ENCODE peak calls at places on chromosomes 1 and 21, in four cellular contexts. One of them, this sample, is unnamed.

GRCh38 chr1:20640183-20640597 is 6.9 kb downstream of the PINK1 start:
- DNase-seq in IMR-90: peak; percentile 54
- DNase-seq in mesendoderm: peak; percentile 67
- DNase-seq in H1: no peak
- DNase-seq in this sample: peak; percentile 54

GRCh38 chr1:111483166-111483565 is 9.4 kb downstream of the C1orf162 start:
- DNase-seq in IMR-90: peak; percentile 43
- DNase-seq in mesendoderm: no peak
- DNase-seq in H1: no peak
- DNase-seq in this sample: no peak

GRCh38 chr1:57848406-57848805 is 424.5 kb upstream of the DAB1 start:
- DNase-seq in IMR-90: no peak
- DNase-seq in mesendoderm: no peak
- DNase-seq in H1: no peak
- DNase-seq in this sample: no peak

GRCh38 chr1:228794810-228795209 is 59.5 kb downstream of the RHOU start:
- DNase-seq in IMR-90: no peak
- DNase-seq in mesendoderm: no peak
- DNase-seq in H1: no peak
- DNase-seq in this sample: no peak

GRCh38 chr1:12472798-12473551 is 145.0 kb downstream of the DHRS3 start:
- DNase-seq in IMR-90: no peak
- DNase-seq in mesendoderm: no peak
- DNase-seq in H1: no peak
- DNase-seq in this sample: no peak

GRCh38 chr1:57345916-57346315 is 77.9 kb downstream of the DAB1 start:
- DNase-seq in IMR-90: no peak
- DNase-seq in mesendoderm: no peak
- DNase-seq in H1: no peak
- DNase-seq in this sample: no peak

GRCh38 chr1:85200367-85200869 is 398 bp downstream of the SYDE2 start:
- DNase-seq in IMR-90: no peak
- DNase-seq in mesendoderm: peak; percentile 74
- DNase-seq in H1: no peak
- DNase-seq in this sample: peak; percentile 50

GRCh38 chr1:220432408-220432807 is 95.5 kb upstream of the MARK1 start:
- DNase-seq in IMR-90: no peak
- DNase-seq in mesendoderm: no peak
- DNase-seq in H1: no peak
- DNase-seq in this sample: no peak

GRCh38 chr1:113543110-113543509 is 152.8 kb downstream of the MAGI3 start:
- DNase-seq in IMR-90: no peak
- DNase-seq in mesendoderm: no peak
- DNase-seq in H1: no peak
- DNase-seq in this sample: no peak
- H3K56ac ChIP-seq in IMR-90: no peak overlapping the region
- H3K56ac ChIP-seq in mesendoderm: no peak overlapping the region
- H3K56ac ChIP-seq in H1: no peak overlapping the region
- H3K56ac ChIP-seq in this sample: no peak overlapping the region

DNA sequence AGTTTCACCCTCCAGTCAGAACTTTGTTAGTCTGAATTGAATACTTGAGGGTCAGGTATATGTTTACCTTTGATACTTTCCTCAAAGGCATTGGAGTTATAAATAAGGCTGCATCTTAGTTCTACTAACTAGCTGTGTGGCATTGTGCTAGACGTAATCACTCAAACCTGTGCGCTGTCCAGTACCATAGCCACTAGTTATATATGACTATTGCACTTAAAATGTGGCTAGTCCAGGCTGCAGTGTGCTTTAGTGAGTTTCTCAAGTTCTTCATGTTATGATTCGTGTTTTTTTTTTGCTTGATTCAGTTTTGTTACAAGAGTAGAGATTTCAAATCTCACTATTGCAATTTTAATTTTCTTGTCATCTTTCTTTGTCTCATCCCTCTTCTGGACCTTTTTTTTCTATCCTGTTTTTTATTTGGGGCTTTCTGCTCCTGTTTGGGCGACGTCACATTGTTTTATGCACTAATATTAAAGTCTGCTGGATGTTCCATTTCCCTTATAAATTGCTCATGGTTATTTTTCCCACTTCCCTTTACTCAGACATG is 5.7 kb downstream of the MAN1A2 start:
- DNase-seq in IMR-90: peak; percentile 34
- DNase-seq in mesendoderm: no peak
- DNase-seq in H1: no peak
- DNase-seq in this sample: no peak
- H3K56ac ChIP-seq in IMR-90: no peak overlapping the region
- H3K56ac ChIP-seq in mesendoderm: no peak overlapping the region
- H3K56ac ChIP-seq in H1: no peak overlapping the region
- H3K56ac ChIP-seq in this sample: no peak overlapping the region

GRCh38 chr1:241733899-241734298 is 81.8 kb downstream of the WDR64 start:
- DNase-seq in IMR-90: no peak
- DNase-seq in mesendoderm: peak; percentile 48
- DNase-seq in H1: no peak
- DNase-seq in this sample: no peak
- H3K56ac ChIP-seq in IMR-90: no peak overlapping the region
- H3K56ac ChIP-seq in mesendoderm: no peak overlapping the region
- H3K56ac ChIP-seq in H1: no peak overlapping the region
- H3K56ac ChIP-seq in this sample: no peak overlapping the region

GRCh38 chr21:45357436-45358260 is 47.3 kb upstream of the COL18A1 start:
- DNase-seq in IMR-90: no peak
- DNase-seq in mesendoderm: no peak
- DNase-seq in H1: no peak
- DNase-seq in this sample: no peak

GRCh38 chr21:45358261-45358670 is 46.7 kb upstream of the COL18A1 start:
- DNase-seq in IMR-90: no peak
- DNase-seq in mesendoderm: no peak
- DNase-seq in H1: no peak
- DNase-seq in this sample: no peak

GRCh38 chr21:45356653-45357435 is 48.1 kb upstream of the COL18A1 start:
- DNase-seq in IMR-90: no peak
- DNase-seq in mesendoderm: peak; percentile 74
- DNase-seq in H1: no peak
- DNase-seq in this sample: no peak

GRCh38 chr21:45359451-45360217 is 45.3 kb upstream of the COL18A1 start:
- DNase-seq in IMR-90: no peak
- DNase-seq in mesendoderm: no peak
- DNase-seq in H1: no peak
- DNase-seq in this sample: no peak

GRCh38 chr21:45358711-45359310 is 46.2 kb upstream of the COL18A1 start:
- DNase-seq in IMR-90: no peak
- DNase-seq in mesendoderm: no peak
- DNase-seq in H1: no peak
- DNase-seq in this sample: no peak
- H3K56ac ChIP-seq in IMR-90: no peak overlapping the region
- H3K56ac ChIP-seq in mesendoderm: peak overlapping the region; percentile 58
- H3K56ac ChIP-seq in H1: no peak overlapping the region
- H3K56ac ChIP-seq in this sample: no peak overlapping the region

GRCh38 chr21:33771976-33772375 is 129.7 kb downstream of the ITSN1 start:
- DNase-seq in IMR-90: no peak
- DNase-seq in mesendoderm: no peak
- DNase-seq in H1: no peak
- DNase-seq in this sample: no peak

GRCh38 chr21:33770542-33770941 is 128.2 kb downstream of the ITSN1 start:
- DNase-seq in IMR-90: no peak
- DNase-seq in mesendoderm: no peak
- DNase-seq in H1: no peak
- DNase-seq in this sample: no peak

GRCh38 chr21:33780631-33781030 is 135.0 kb downstream of the ATP5PO start:
- DNase-seq in IMR-90: peak; percentile 45
- DNase-seq in mesendoderm: no peak
- DNase-seq in H1: no peak
- DNase-seq in this sample: no peak

DNA sequence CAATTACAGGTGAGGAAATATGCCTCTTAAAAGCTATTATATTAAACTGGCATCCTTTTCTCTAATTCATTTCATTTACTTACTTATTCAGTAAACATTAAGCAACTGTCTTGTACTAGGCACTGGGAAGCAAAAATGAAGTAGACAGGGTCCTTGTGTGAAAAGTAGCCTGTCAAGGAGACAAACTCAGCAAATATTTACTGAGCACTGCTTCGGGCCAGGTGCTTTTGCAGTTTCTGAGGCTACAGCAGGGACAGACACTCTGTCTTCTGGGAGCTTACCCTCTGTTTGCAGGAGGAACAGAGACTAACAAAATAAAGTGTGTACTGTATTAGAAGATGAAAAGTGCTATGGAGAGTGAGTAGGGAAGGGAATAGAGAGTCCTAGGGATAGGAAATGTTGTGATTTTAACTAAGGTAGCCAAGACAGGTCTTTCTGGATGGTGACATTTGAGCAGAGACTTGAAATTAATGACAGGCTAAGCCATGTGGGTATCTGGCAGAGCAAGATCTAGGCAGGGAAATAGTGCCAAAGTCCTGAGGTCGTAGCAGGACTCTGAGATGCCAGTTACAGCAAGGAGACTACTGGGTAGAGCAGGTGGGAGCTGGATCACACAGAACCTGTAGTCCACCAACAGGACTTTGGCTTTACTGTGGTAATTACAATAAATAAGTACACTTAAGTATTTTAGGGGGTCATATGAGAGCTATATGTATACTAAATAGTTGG is 133.0 kb downstream of the ITSN1 start:
- DNase-seq in IMR-90: no peak
- DNase-seq in mesendoderm: no peak
- DNase-seq in H1: no peak
- DNase-seq in this sample: no peak
- H3K56ac ChIP-seq in IMR-90: no peak overlapping the region
- H3K56ac ChIP-seq in mesendoderm: no peak overlapping the region
- H3K56ac ChIP-seq in H1: no peak overlapping the region
- H3K56ac ChIP-seq in this sample: no peak overlapping the region

GRCh38 chr1:218673170-218673569 is 328.0 kb downstream of the TGFB2 start:
- DNase-seq in IMR-90: no peak
- DNase-seq in mesendoderm: no peak
- DNase-seq in H1: no peak
- DNase-seq in this sample: no peak
- H3K56ac ChIP-seq in IMR-90: no peak overlapping the region
- H3K56ac ChIP-seq in mesendoderm: no peak overlapping the region
- H3K56ac ChIP-seq in H1: no peak overlapping the region
- H3K56ac ChIP-seq in this sample: no peak overlapping the region

GRCh38 chr1:32960342-32960741 is 4.3 kb downstream of the RNF19B start:
- DNase-seq in IMR-90: no peak
- DNase-seq in mesendoderm: no peak
- DNase-seq in H1: no peak
- DNase-seq in this sample: no peak
- H3K56ac ChIP-seq in IMR-90: no peak overlapping the region
- H3K56ac ChIP-seq in mesendoderm: no peak overlapping the region
- H3K56ac ChIP-seq in H1: no peak overlapping the region
- H3K56ac ChIP-seq in this sample: no peak overlapping the region

DNA sequence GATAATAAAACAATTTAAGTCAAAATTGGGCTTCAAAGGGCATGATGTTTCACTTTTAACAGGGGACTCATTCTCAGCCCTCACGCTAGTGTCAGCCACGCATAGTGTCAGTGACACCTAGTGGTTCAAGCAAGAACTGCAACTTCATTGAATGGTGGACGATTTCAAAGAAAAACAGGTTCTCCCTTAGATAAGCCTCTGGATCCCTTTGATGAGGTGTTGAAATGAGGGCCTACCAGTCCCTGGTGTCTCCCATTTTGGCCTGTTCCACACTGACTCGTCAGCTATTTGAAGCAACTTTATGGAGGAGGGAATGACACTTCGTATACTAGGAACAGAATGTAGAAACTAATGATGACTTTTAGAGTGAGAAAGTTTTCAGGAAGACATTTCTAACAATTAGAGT is 56.2 kb downstream of the FCRL5 start:
- DNase-seq in IMR-90: peak; percentile 23
- DNase-seq in mesendoderm: peak; percentile 78
- DNase-seq in H1: no peak
- DNase-seq in this sample: no peak
- H3K56ac ChIP-seq in IMR-90: no peak overlapping the region
- H3K56ac ChIP-seq in mesendoderm: no peak overlapping the region
- H3K56ac ChIP-seq in H1: no peak overlapping the region
- H3K56ac ChIP-seq in this sample: no peak overlapping the region

DNA sequence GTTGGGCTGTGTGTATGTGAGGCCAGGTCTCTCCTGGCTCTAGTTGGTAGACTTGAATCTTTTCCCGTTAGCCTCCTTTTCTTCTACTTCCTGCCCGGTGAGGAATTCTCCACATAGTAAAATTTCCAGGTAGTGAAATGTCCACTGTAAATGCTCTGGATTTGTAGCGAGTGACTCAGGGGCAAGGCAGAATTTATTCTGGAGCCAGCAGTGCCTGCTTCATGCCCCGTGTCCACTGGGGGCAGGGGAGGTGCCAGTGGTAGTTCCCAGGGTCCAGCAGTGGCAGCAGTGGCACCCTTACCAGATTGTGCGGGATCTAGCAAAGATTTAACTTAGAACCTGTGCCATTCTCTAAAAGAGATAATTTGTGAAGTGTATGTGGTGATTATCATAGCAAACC is 74.5 kb upstream of the USP24 start:
- DNase-seq in IMR-90: no peak
- DNase-seq in mesendoderm: peak; percentile 50
- DNase-seq in H1: no peak
- DNase-seq in this sample: no peak
- H3K56ac ChIP-seq in IMR-90: no peak overlapping the region
- H3K56ac ChIP-seq in mesendoderm: no peak overlapping the region
- H3K56ac ChIP-seq in H1: no peak overlapping the region
- H3K56ac ChIP-seq in this sample: no peak overlapping the region

This sample was measured in H9.